ENCODE peak calls at places on chromosomes 2 and 18, in six cellular contexts. V, U, Y, S, G and C are unnamed samples.

GRCh38 chr2:147224070-147224469 is 620.8 kb upstream of the ACVR2A start:
- DNase-seq in V (no peak), U (no peak), Y (peak; percentile 30), S (no peak), G (no peak), C (no peak)

GRCh38 chr18:47944972-47945843 is 14.7 kb upstream of the SMAD2 start:
- DNase-seq in V (no peak), U (no peak), Y (no peak), S (no peak), G (no peak), C (no peak)

GRCh38 chr2:19187323-19188020 is 171.0 kb downstream of the OSR1 start:
- DNase-seq in V (no peak), U (no peak), Y (no peak), S (no peak), G (no peak), C (no peak)

GRCh38 chr2:200383380-200384110 is 77.1 kb downstream of the SPATS2L start:
- DNase-seq in V (no peak), U (no peak), Y (no peak), S (peak; percentile 82), G (no peak), C (no peak)

GRCh38 chr18:75253784-75254183 is 43.2 kb downstream of the TSHZ1 start:
- DNase-seq in V (no peak), U (no peak), Y (no peak), S (no peak), G (no peak), C (no peak)

GRCh38 chr2:63888490-63889402 is 47.0 kb downstream of the UGP2 start:
- DNase-seq in V (peak; percentile 32), U (no peak), Y (peak; percentile 12), S (peak; percentile 59), G (peak; percentile 8), C (no peak)

GRCh38 chr18:61643884-61644647 is 248.7 kb downstream of the RNF152 start:
- DNase-seq in V (no peak), U (no peak), Y (peak; percentile 55), S (no peak), G (no peak), C (no peak)

GRCh38 chr2:54572262-54572635 is 116.1 kb downstream of the SPTBN1 start:
- DNase-seq in V (no peak), U (no peak), Y (peak; percentile 29), S (no peak), G (no peak), C (no peak)

GRCh38 chr18:13376298-13376840 is 157.8 kb downstream of the LDLRAD4 start:
- DNase-seq in V (peak; percentile 50), U (no peak), Y (no peak), S (no peak), G (peak; percentile 58), C (no peak)

GRCh38 chr2:95022309-95023221 is 2.9 kb upstream of the MAL start:
- DNase-seq in V (peak; percentile 88), U (peak; percentile 26), Y (peak; percentile 15), S (peak; percentile 70), G (peak; percentile 77), C (peak; percentile 80)

GRCh38 chr2:36326286-36326685 is 29.3 kb upstream of the CRIM1 start:
- DNase-seq in V (no peak), U (no peak), Y (no peak), S (no peak), G (no peak), C (no peak)

GRCh38 chr2:58137856-58138255 is 91.2 kb downstream of the VRK2 start:
- DNase-seq in V (no peak), U (no peak), Y (no peak), S (no peak), G (no peak), C (no peak)

GRCh38 chr2:151637284-151637781 is 96.9 kb downstream of the NEB start:
- DNase-seq in V (peak; percentile 24), U (no peak), Y (no peak), S (peak; percentile 88), G (peak; percentile 49), C (no peak)

GRCh38 chr2:172380436-172381274 is 46.7 kb upstream of the ITGA6 start:
- DNase-seq in V (no peak), U (no peak), Y (no peak), S (no peak), G (no peak), C (no peak)

GRCh38 chr2:64753384-64753783 is 99.7 kb upstream of the SERTAD2 start:
- DNase-seq in V (no peak), U (no peak), Y (no peak), S (no peak), G (no peak), C (no peak)